ENCODE peak calls at places on chromosome 22, in ten cellular contexts. V, B, Q, C, F, J, E, N, U and S are unnamed samples.

GRCh38 chr22:38176170-38176741 is 5.4 kb downstream of the PLA2G6 start:
- DNase-seq in U (no peak), Q (peak), V (peak), C (peak), E (no peak), F (peak), B (peak), N (peak), J (peak), S (peak)

GRCh38 chr22:29994027-29994715 is 86.1 kb upstream of the HORMAD2 start:
- DNase-seq in B (no peak), U (no peak), C (peak), E (no peak), N (peak), J (no peak), Q (no peak), V (no peak), F (no peak), S (no peak)

GRCh38 chr22:23537421-23537820 is 42.7 kb downstream of the IGLL1 start:
- DNase-seq in Q (no peak), F (no peak), J (no peak), C (no peak), N (no peak), U (peak), V (peak), B (no peak), E (peak), S (no peak)

GRCh38 chr22:22720724-22721261 is 76.4 kb downstream of the GGTLC2 start:
- DNase-seq in E (no peak), Q (no peak), C (peak), F (no peak), J (no peak), N (no peak), V (no peak), U (no peak), B (no peak), S (no peak)

GRCh38 chr22:46149998-46150549 is at the start of gene PPARA:
- DNase-seq in F (peak), E (peak), U (peak), C (peak), B (peak), J (peak), N (peak), V (peak), Q (peak), S (peak)

GRCh38 chr22:33842006-33842354 is 78.3 kb downstream of the LARGE1 start:
- DNase-seq in V (no peak), E (no peak), Q (no peak), B (no peak), J (no peak), U (no peak), F (no peak), C (no peak), N (no peak), S (no peak)

GRCh38 chr22:27613099-27614089 is 188.2 kb downstream of the MN1 start:
- DNase-seq in U (no peak), N (no peak), F (no peak), B (no peak), V (no peak), E (no peak), Q (no peak), J (no peak), C (peak), S (no peak)

GRCh38 chr22:32378703-32379272 is 21.1 kb downstream of the RFPL3 start:
- DNase-seq in V (no peak), B (no peak), C (peak), J (no peak), F (no peak), U (peak), N (peak), E (peak), Q (no peak), S (no peak)